ENCODE peak calls at places on chromosome 7, in four cellular contexts. One of them, this sample, is unnamed.
A peak's percentile ranks its signal among the peaks of the same experiment; 100 is the strongest.

GRCh38 chr7:26675143-26675887 is 189.1 kb downstream of the SKAP2 start:
- DNase-seq in A549: no peak
- DNase-seq in fibroblast of lung: peak; percentile 58
- DNase-seq in H4: no peak
- DNase-seq in this sample: no peak

GRCh38 chr7:12314199-12314598 is 89.5 kb downstream of the VWDE start:
- DNase-seq in fibroblast of lung: no peak
- DNase-seq in H4: no peak
- DNase-seq in A549: no peak
- DNase-seq in this sample: no peak

GRCh38 chr7:132577206-132578049 is 1.2 kb upstream of the PLXNA4 start:
- DNase-seq in fibroblast of lung: peak; percentile 75
- DNase-seq in H4: peak; percentile 35
- DNase-seq in A549: peak; percentile 26
- DNase-seq in this sample: peak; percentile 46

GRCh38 chr7:156012412-156012811 is 200.1 kb upstream of the SHH start:
- DNase-seq in H4: no peak
- DNase-seq in A549: no peak
- DNase-seq in fibroblast of lung: no peak
- DNase-seq in this sample: no peak

GRCh38 chr7:75735059-75735458 is 3.7 kb downstream of the HIP1 start:
- DNase-seq in H4: no peak
- DNase-seq in fibroblast of lung: no peak
- DNase-seq in A549: no peak
- DNase-seq in this sample: no peak

GRCh38 chr7:87100326-87100725 is 40.9 kb upstream of the ELAPOR2 start:
- DNase-seq in fibroblast of lung: no peak
- DNase-seq in H4: no peak
- DNase-seq in A549: no peak
- DNase-seq in this sample: no peak

GRCh38 chr7:37524056-37524455 is 75.4 kb upstream of the ELMO1 start:
- DNase-seq in A549: no peak
- DNase-seq in fibroblast of lung: no peak
- DNase-seq in H4: no peak
- DNase-seq in this sample: no peak

GRCh38 chr7:149760538-149760937 is 12.8 kb downstream of the ZNF467 start:
- DNase-seq in fibroblast of lung: no peak
- DNase-seq in A549: no peak
- DNase-seq in H4: no peak
- DNase-seq in this sample: no peak

GRCh38 chr7:102125127-102125561 is 161.5 kb upstream of the SH2B2 start:
- DNase-seq in H4: peak; percentile 91
- DNase-seq in A549: peak; percentile 83
- DNase-seq in fibroblast of lung: peak; percentile 86
- DNase-seq in this sample: peak; percentile 25

GRCh38 chr7:607938-608337 is 88.3 kb upstream of the PDGFA start:
- DNase-seq in A549: no peak
- DNase-seq in H4: no peak
- DNase-seq in fibroblast of lung: no peak
- DNase-seq in this sample: peak; percentile 93

GRCh38 chr7:135147899-135148721 is at the start of gene TMEM140:
- DNase-seq in H4: peak; percentile 96
- DNase-seq in A549: no peak
- DNase-seq in fibroblast of lung: peak; percentile 86
- DNase-seq in this sample: no peak

GRCh38 chr7:646951-647350 is 79.5 kb upstream of the DNAAF5 start:
- DNase-seq in A549: no peak
- DNase-seq in H4: no peak
- DNase-seq in fibroblast of lung: no peak
- DNase-seq in this sample: no peak

This sample was measured in DMS79.